ENCODE peak calls at places on chromosomes 3 and 15, in eight cellular contexts. P is T-helper 1 cell, E is H4, A is kidney epithelial cell, M is omental fat pad, H is ELF-1, O is uterus, V is MCF 10A. N is an unnamed sample.

GRCh38 chr15:99114511-99115299 is 9.8 kb downstream of the SYNM start:
- DNase-seq in P (no peak), E (no peak), A (no peak), M (no peak), H (no peak), O (no peak), V (no peak), N (no peak)

GRCh38 chr15:89401636-89402252 is 67.1 kb upstream of the POLG start:
- DNase-seq in P (peak), E (peak), A (no peak), M (no peak), H (no peak), O (no peak), V (peak), N (no peak)

GRCh38 chr15:51062736-51063135 is 32.0 kb downstream of the TNFAIP8L3 start:
- DNase-seq in P (no peak), E (no peak), A (no peak), M (no peak), H (no peak), O (no peak), V (no peak), N (no peak)

GRCh38 chr3:50516048-50516871 is 12.8 kb upstream of the CACNA2D2 start:
- DNase-seq in P (no peak), E (no peak), A (no peak), M (no peak), H (peak), O (peak), V (no peak), N (peak)

GRCh38 chr15:48871536-48871935 is 6.4 kb upstream of the EID1 start:
- DNase-seq in P (no peak), E (no peak), A (no peak), M (no peak), H (no peak), O (no peak), V (no peak), N (no peak)

GRCh38 chr3:52268036-52268435 is 10.4 kb downstream of the WDR82 start:
- DNase-seq in P (no peak), E (no peak), A (no peak), M (no peak), H (no peak), O (no peak), V (peak), N (no peak)

GRCh38 chr3:70264122-70264780 is 48.2 kb downstream of the MDFIC2 start:
- DNase-seq in P (no peak), E (peak), A (peak), M (no peak), H (no peak), O (no peak), V (peak), N (no peak)

GRCh38 chr3:194711913-194712312 is 26.2 kb downstream of the FAM43A start:
- DNase-seq in P (no peak), E (peak), A (peak), M (no peak), H (peak), O (no peak), V (peak), N (no peak)

GRCh38 chr15:67531379-67532059 is 10.6 kb downstream of the C15orf61 start:
- DNase-seq in P (no peak), E (no peak), A (no peak), M (no peak), H (no peak), O (no peak), V (peak), N (no peak)

GRCh38 chr3:163056874-163057497 is 1560.4 kb downstream of the OTOL1 start:
- DNase-seq in P (no peak), E (peak), A (no peak), M (peak), H (peak), O (no peak), V (peak), N (no peak)

GRCh38 chr15:94412979-94413741 is 181.8 kb downstream of the MCTP2 start:
- DNase-seq in P (no peak), E (no peak), A (no peak), M (no peak), H (no peak), O (no peak), V (peak), N (peak)

GRCh38 chr3:52546111-52546901 is 9.9 kb downstream of the UQCC5 start:
- DNase-seq in P (no peak), E (no peak), A (no peak), M (no peak), H (no peak), O (no peak), V (no peak), N (no peak)

GRCh38 chr15:49155834-49156627 is 632 bp upstream of the COPS2 start:
- DNase-seq in P (peak), E (no peak), A (no peak), M (no peak), H (peak), O (no peak), V (no peak), N (no peak)

GRCh38 chr15:64001148-64001547 is 45.1 kb downstream of the DAPK2 start:
- DNase-seq in P (no peak), E (no peak), A (no peak), M (no peak), H (no peak), O (no peak), V (no peak), N (no peak)

GRCh38 chr3:184155644-184156521 is 706 bp downstream of the DVL3 start:
- DNase-seq in P (peak), E (no peak), A (no peak), M (no peak), H (peak), O (no peak), V (peak), N (no peak)

GRCh38 chr15:32965897-32966296 is 228.6 kb downstream of the FMN1 start:
- DNase-seq in P (no peak), E (no peak), A (no peak), M (no peak), H (no peak), O (no peak), V (no peak), N (no peak)

GRCh38 chr3:46573701-46574100 is 7.6 kb upstream of the LRRC2 start:
- DNase-seq in P (no peak), E (no peak), A (no peak), M (no peak), H (no peak), O (no peak), V (no peak), N (no peak)

GRCh38 chr3:169562988-169563774 is 100.3 kb downstream of the MECOM start:
- DNase-seq in P (no peak), E (peak), A (no peak), M (no peak), H (no peak), O (no peak), V (no peak), N (no peak)